ENCODE peak calls at places on chromosomes 3 and 15, in five cellular contexts. N is breast epithelium, Y is HepG2, V is sigmoid colon, P is prostate gland. H is an unnamed sample.

GRCh38 chr3:161339517-161340500 is 31.5 kb downstream of the SPTSSB start:
- DNase-seq in N (no peak), Y (peak), V (no peak), P (no peak), H (no peak)

GRCh38 chr3:173238091-173238490 is 97.1 kb upstream of the SPATA16 start:
- DNase-seq in N (no peak), Y (no peak), V (no peak), P (no peak), H (no peak)

GRCh38 chr3:155387571-155387970 is 94.1 kb upstream of the STRIT1 start:
- DNase-seq in N (no peak), Y (no peak), V (no peak), P (no peak), H (no peak)

GRCh38 chr3:37315669-37316068 is 141.3 kb upstream of the LRRFIP2 start:
- DNase-seq in N (no peak), Y (no peak), V (no peak), P (no peak), H (no peak)

GRCh38 chr15:40511472-40512133 is 40.8 kb downstream of the CHST14 start:
- DNase-seq in N (peak), Y (peak), V (peak), P (peak), H (peak)

GRCh38 chr3:31699309-31699953 is 166.7 kb downstream of the STT3B start:
- DNase-seq in N (no peak), Y (no peak), V (no peak), P (no peak), H (no peak)

GRCh38 chr15:65377105-65377975 is 462 bp downstream of the IGDCC3 start:
- DNase-seq in N (no peak), Y (no peak), V (no peak), P (no peak), H (no peak)

GRCh38 chr15:77187751-77188464 is 117.0 kb upstream of the TSPAN3 start:
- DNase-seq in N (peak), Y (no peak), V (no peak), P (no peak), H (no peak)

GRCh38 chr3:152728346-152728980 is 106.5 kb upstream of the P2RY1 start:
- DNase-seq in N (no peak), Y (no peak), V (no peak), P (no peak), H (no peak)

GRCh38 chr15:63856711-63857458 is 23.1 kb upstream of the HERC1 start:
- DNase-seq in N (no peak), Y (no peak), V (no peak), P (no peak), H (no peak)

GRCh38 chr3:189530822-189531221 is 100.4 kb upstream of the TP63 start:
- DNase-seq in N (no peak), Y (no peak), V (no peak), P (no peak), H (no peak)

GRCh38 chr3:80233576-80233975 is 465.8 kb upstream of the ROBO1 start:
- DNase-seq in N (no peak), Y (no peak), V (no peak), P (no peak), H (no peak)

GRCh38 chr15:38085931-38086562 is 151.6 kb downstream of the TMCO5A start:
- DNase-seq in N (no peak), Y (no peak), V (no peak), P (no peak), H (no peak)

GRCh38 chr15:78714890-78715289 is 73.9 kb upstream of the CHRNB4 start:
- DNase-seq in N (no peak), Y (peak), V (no peak), P (no peak), H (no peak)

GRCh38 chr3:143910756-143911155 is 60.9 kb upstream of the DIPK2A start:
- DNase-seq in N (no peak), Y (no peak), V (no peak), P (no peak), H (no peak)

GRCh38 chr15:31344824-31345605 is 18.4 kb downstream of the KLF13 start:
- DNase-seq in N (no peak), Y (no peak), V (no peak), P (no peak), H (peak)

GRCh38 chr3:72584262-72584661 is 264.0 kb downstream of the SHQ1 start:
- DNase-seq in N (no peak), Y (no peak), V (no peak), P (no peak), H (no peak)

GRCh38 chr3:161345023-161345422 is 26.3 kb downstream of the SPTSSB start:
- DNase-seq in N (no peak), Y (no peak), V (no peak), P (no peak), H (no peak)

GRCh38 chr3:101928890-101929289 is 79.6 kb downstream of the NFKBIZ start:
- DNase-seq in N (no peak), Y (no peak), V (no peak), P (no peak), H (no peak)

GRCh38 chr15:52261498-52262242 is 33.9 kb downstream of the MYO5C start:
- DNase-seq in N (peak), Y (no peak), V (peak), P (peak), H (peak)

GRCh38 chr15:57354436-57355123 is 21.7 kb upstream of the CGNL1 start:
- DNase-seq in N (no peak), Y (no peak), V (no peak), P (no peak), H (no peak)

GRCh38 chr3:170992854-170993253 is 33.7 kb downstream of the SLC2A2 start:
- DNase-seq in N (no peak), Y (no peak), V (no peak), P (no peak), H (no peak)

GRCh38 chr3:43155464-43156121 is 49.7 kb upstream of the POMGNT2 start:
- DNase-seq in N (peak), Y (peak), V (peak), P (peak), H (no peak)

GRCh38 chr15:57537072-57537471 is 54.6 kb upstream of the MYZAP start:
- DNase-seq in N (no peak), Y (peak), V (no peak), P (no peak), H (no peak)

GRCh38 chr3:40476478-40477470 is at the start of gene ZNF619:
- DNase-seq in N (peak), Y (peak), V (peak), P (peak), H (peak)
- TF ChIP-seq POLR2AphosphoS5 in N (no peak), Y (peak), V (peak), P (peak), H (peak)

GRCh38 chr15:98315951-98316350 is 332.4 kb upstream of the IGF1R start:
- DNase-seq in N (no peak), Y (no peak), V (no peak), P (no peak), H (no peak)
- TF ChIP-seq POLR2A in N (no peak), Y (no peak), V (no peak), P (no peak), H (no peak)

GRCh38 chr3:14150491-14151230 is 25.8 kb downstream of the TMEM43 start:
- DNase-seq in N (no peak), Y (no peak), V (no peak), P (no peak), H (no peak)

GRCh38 chr3:14153663-14154062 is 24.7 kb downstream of the XPC start:
- DNase-seq in N (no peak), Y (no peak), V (no peak), P (no peak), H (no peak)

GRCh38 chr3:14151471-14152083 is 26.7 kb downstream of the TMEM43 start:
- DNase-seq in N (no peak), Y (no peak), V (no peak), P (no peak), H (no peak)

GRCh38 chr3:14152963-14153355 is 25.4 kb downstream of the XPC start:
- DNase-seq in N (no peak), Y (no peak), V (no peak), P (no peak), H (no peak)

DNA sequence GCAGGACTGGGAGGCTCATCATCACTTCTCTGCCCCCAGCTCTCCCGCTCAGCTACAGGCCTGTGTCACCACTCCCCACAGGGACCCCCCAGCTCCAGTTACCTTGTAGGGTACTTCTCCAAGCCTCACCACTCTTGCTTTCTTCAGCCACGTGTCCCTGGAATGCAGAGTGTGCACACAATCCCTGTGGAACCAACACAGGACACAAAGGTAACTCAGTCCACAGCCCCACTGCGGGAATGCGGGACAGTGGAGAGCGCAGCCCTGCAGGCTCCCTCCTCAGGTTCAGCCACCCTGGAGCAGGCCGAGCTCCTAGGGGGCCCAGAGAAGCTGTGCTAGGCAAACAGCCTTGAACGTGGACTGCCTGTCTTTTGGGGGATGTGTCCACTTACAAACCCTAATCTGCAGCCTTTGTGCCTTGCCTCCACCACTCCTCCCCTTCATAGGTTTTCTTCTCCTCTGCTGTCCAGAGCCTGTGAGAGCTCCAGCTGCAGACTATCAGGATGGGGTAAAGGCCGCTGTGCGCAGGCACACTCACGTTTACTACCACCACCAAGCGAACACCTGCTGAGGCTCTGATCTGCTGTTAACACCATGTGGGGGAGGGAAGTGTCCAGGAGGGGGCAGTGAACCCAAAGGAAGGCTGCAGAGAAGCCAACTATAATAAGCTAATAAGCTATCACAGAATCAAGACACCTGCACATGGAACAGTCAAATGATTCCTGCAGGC is 26.0 kb downstream of the XPC start:
- DNase-seq in N (no peak), Y (no peak), V (no peak), P (no peak), H (no peak)
- TF ChIP-seq CTCF in N (no peak), Y (peak), V (no peak), P (no peak), H (no peak)

GRCh38 chr15:92677998-92678397 is 22.4 kb upstream of the FAM174B start:
- DNase-seq in N (peak), Y (no peak), V (no peak), P (no peak), H (no peak)

GRCh38 chr15:92683511-92683834 is 27.9 kb upstream of the FAM174B start:
- DNase-seq in N (no peak), Y (peak), V (peak), P (peak), H (no peak)

GRCh38 chr15:92682772-92683510 is 27.4 kb upstream of the FAM174B start:
- DNase-seq in N (no peak), Y (no peak), V (no peak), P (no peak), H (no peak)

GRCh38 chr15:92681141-92681622 is 25.6 kb upstream of the FAM174B start:
- DNase-seq in N (no peak), Y (no peak), V (peak), P (no peak), H (no peak)
- TF ChIP-seq POLR2AphosphoS5 in N (peak), Y (no peak), V (peak), P (no peak), H (no peak)

DNA sequence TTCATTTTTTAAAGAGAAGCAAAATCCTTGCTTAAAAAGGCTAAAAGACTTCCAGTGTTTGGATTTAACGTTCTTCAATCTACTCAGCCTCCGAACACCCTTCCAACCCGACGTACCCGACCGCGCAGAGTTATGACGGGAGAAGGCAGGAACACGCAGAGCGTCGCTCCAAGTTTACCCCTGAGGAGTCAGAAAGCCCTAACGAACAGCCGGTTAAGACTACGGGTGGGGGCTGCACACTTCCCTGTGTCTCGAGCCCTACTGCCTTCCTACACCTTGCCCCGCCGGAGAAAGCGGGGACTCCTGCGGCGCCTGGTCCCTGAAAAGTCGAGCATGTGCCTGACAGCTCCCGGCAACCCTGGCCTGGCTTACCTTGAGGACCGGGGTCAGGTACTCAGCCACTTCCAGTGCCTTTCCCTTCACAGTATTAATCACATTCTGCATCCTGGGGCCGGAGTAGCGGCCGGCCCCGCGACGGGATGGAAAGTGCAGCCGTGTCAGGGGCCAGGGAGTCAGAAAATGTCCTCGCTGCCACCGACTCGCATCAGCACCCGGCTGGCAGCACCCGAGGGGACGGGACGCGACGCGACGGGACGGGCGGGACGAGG is 573 bp downstream of the ATG3 start:
- DNase-seq in N (peak), Y (peak), V (peak), P (peak), H (no peak)
- TF ChIP-seq POLR2A in N (no peak), Y (peak), V (no peak), P (no peak), H (no peak)

DNA sequence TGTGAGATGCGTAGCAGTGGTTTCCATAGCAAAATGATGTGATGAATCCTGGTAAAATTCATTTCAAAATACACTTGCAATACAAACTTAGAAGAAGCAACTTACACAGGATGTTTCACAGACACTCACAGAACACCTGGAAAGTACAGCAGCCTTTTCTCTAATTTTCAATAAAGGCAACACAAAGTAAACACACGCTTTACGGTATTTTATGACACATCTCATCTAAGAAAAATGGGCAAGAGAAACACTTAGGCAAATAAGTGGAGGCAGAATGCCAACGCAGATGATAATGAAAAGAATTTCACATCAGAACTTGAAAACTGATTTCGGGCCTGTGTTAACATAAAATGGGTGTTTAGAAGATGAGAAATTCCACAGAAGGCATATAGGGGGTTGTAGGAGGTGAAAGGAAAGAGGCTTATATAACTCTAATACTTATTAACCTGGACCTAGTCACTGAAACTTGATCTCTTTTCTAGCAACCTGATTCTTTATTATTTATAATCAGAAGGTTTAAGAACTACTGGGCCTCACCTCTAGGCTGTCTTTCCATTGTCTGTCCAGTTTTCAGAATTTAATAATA is 25.6 kb upstream of the MAP3K13 start:
- DNase-seq in N (no peak), Y (peak), V (no peak), P (no peak), H (no peak)
- TF ChIP-seq CTCF in N (no peak), Y (no peak), V (no peak), P (no peak), H (no peak)

DNA sequence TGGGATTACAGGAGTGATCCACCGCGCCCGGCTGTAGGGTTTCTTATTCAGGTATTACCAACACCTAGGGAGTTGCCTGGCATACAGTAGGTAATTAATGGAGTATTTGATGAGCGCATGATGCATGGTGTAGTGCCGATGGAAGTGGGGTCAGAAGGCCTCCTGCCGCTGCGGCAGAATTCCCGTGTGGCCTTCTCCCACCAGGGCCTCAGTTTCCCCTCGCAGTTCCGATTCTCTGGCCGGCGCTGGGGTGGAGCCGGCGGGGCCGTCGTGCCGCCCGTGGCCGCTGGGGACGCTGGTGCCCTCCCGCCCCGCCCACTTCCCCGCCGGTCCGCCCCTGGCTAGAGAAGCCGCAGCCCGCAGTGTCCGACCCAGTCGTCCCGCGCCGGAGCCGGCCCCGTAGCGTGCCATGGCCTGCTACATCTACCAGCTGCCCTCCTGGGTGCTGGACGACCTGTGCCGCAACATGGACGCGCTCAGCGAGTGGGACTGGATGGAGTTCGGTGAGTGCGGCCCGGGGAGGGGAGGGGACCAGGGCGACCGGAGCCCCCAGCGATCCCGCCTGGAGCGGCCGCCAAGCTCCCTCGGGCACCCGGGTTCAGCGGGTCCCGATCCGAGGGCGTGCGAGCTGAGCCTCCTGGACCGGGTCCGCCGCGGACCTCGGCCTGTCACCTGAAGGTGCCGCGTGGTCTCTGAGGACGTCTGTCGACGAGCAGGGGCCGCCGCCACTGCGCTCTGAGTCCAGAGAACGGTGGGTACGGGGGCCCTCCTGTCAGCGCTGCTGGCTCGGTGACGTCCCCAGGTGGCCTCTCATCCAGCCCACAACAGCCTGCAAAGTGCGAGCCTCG is at the start of gene IRAK2:
- DNase-seq in N (peak), Y (peak), V (peak), P (peak), H (peak)
- TF ChIP-seq POLR2AphosphoS5 in N (peak), Y (peak), V (peak), P (peak), H (peak)

DNA sequence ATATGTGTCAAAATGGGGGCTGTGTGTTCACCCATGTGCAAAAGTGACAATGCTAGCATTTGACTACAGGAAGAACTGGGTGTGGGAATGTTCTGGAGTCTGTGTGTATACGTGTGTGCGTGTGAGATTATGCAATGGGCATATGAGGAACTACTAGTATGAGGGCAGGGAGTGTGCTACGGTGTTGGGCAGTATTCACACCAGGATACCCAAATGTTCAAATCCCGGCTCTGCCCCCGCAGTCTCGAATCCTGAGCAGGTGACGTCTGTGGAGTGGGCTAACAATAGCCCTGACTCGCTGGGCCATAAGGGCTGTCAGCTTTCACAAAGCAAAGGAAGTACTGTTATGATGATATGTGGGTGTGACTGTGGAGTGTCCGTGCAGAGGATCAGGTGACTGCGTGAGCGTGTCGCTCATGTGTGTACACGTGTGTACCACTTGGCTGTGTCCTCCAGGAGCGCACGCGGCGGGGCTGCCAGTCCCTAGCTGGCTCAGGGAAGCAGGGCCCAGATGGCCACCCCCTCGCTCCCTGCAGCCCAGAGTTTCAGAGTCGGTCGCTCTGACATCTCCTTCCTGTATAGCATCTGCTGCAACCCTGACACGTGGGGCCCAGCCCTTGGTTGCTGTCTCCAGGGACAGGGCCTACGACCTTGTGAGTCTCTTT is 27.2 kb downstream of the IQSEC1 start:
- DNase-seq in N (no peak), Y (no peak), V (no peak), P (no peak), H (peak)
- TF ChIP-seq POLR2A in N (no peak), Y (no peak), V (no peak), P (no peak), H (no peak)

GRCh38 chr3:139934557-139935070 is 371 bp upstream of the CLSTN2 start:
- DNase-seq in N (no peak), Y (no peak), V (peak), P (no peak), H (no peak)
- TF ChIP-seq CTCF in N (no peak), Y (peak), V (no peak), P (no peak), H (no peak)

GRCh38 chr15:33561967-33562366 is 251.2 kb downstream of the RYR3 start:
- DNase-seq in N (no peak), Y (no peak), V (no peak), P (no peak), H (no peak)
- TF ChIP-seq POLR2AphosphoS5 in N (no peak), Y (no peak), V (no peak), P (no peak), H (no peak)

H was measured in spleen.